ENCODE peak calls at places on chromosomes 16 and 17, in eight cellular contexts. P is colonic mucosa, N is A549, X is endothelial cell of umbilical vein, B is GM12878, Y is upper lobe of right lung, S is left lung, L is osteoblast. G is an unnamed sample.

GRCh38 chr17:48541574-48542113 is 3.3 kb downstream of the HOXB2 start:
- DNase-seq in P (no peak), N (no peak), X (no peak), B (no peak), Y (peak; percentile 69), S (peak; percentile 64), L (peak; percentile 85), G (peak; percentile 90)

GRCh38 chr17:60491771-60492170 is 34.3 kb downstream of the APPBP2 start:
- DNase-seq in P (no peak), N (no peak), X (no peak), B (no peak), Y (no peak), S (no peak), L (no peak), G (no peak)

GRCh38 chr17:66715745-66716156 is 119.2 kb upstream of the CACNG5 start:
- DNase-seq in P (peak; percentile 46), N (peak; percentile 89), X (peak; percentile 70), B (peak; percentile 53), Y (no peak), S (no peak), L (peak; percentile 73), G (no peak)

GRCh38 chr17:50192873-50193274 is 8.6 kb downstream of the COL1A1 start:
- DNase-seq in P (no peak), N (no peak), X (no peak), B (no peak), Y (no peak), S (peak; percentile 39), L (peak; percentile 54), G (peak; percentile 46)

GRCh38 chr17:55576237-55576998 is 65.2 kb upstream of the SMIM36 start:
- DNase-seq in P (no peak), N (peak; percentile 44), X (peak; percentile 53), B (peak; percentile 8), Y (no peak), S (no peak), L (peak; percentile 93), G (no peak)

GRCh38 chr17:68697850-68698313 is 96.7 kb upstream of the FAM20A start:
- DNase-seq in P (no peak), N (no peak), X (no peak), B (no peak), Y (no peak), S (no peak), L (no peak), G (no peak)

GRCh38 chr17:56109811-56110210 is 43.5 kb upstream of the ANKFN1 start:
- DNase-seq in P (no peak), N (no peak), X (no peak), B (no peak), Y (no peak), S (no peak), L (no peak), G (no peak)

GRCh38 chr16:85820604-85821372 is 21.3 kb downstream of the COX4I1 start:
- DNase-seq in P (no peak), N (no peak), X (no peak), B (no peak), Y (peak; percentile 31), S (peak; percentile 31), L (no peak), G (peak; percentile 51)

GRCh38 chr17:43772877-43773648 is 5.7 kb downstream of the DUSP3 start:
- DNase-seq in P (no peak), N (no peak), X (no peak), B (no peak), Y (no peak), S (no peak), L (peak; percentile 37), G (no peak)

GRCh38 chr16:75025766-75026165 is 26.9 kb downstream of the ZNRF1 start:
- DNase-seq in P (no peak), N (no peak), X (no peak), B (no peak), Y (no peak), S (no peak), L (no peak), G (no peak)

GRCh38 chr16:560701-561412 is 663 bp downstream of the PRR35 start:
- DNase-seq in P (no peak), N (no peak), X (no peak), B (no peak), Y (no peak), S (no peak), L (peak; percentile 89), G (no peak)

DNA sequence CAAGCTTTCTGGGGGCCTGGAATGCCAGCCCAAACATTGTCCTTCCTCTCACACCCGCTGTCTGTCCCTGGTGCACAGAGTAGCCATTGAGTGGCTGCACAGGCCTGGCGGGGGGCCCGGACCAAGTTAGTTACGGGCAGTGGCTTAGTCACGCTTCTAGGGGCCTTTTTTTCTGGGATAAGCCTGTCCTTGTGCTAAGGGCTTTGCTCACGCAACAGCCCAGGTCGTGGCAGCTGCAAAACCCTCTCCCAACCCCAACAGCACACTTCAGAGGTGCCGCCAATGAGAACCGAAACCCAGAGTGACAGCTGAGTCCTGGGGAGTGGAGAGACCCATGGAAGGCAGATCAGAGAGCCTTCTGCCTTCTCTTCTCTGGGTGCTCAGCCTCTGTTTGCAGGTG is 9.0 kb downstream of the WSCD1 start:
- DNase-seq in P (no peak), N (no peak), X (no peak), B (no peak), Y (no peak), S (no peak), L (no peak), G (no peak)
- H3K4me1 ChIP-seq in P (no peaks in the 10 kb centered on the region), N (no peaks in the 10 kb centered on the region), X (no peaks in the 10 kb centered on the region), B (no peaks in the 10 kb centered on the region), Y (no peaks in the 10 kb centered on the region), S (no peaks in the 10 kb centered on the region), L (no peaks in the 10 kb centered on the region), G (no peaks in the 10 kb centered on the region)

GRCh38 chr17:77468897-77469296 is 328.1 kb downstream of the SEC14L1 start:
- DNase-seq in P (no peak), N (no peak), X (no peak), B (no peak), Y (no peak), S (peak; percentile 42), L (peak; percentile 85), G (peak; percentile 44)

GRCh38 chr17:77472837-77473214 is 332.1 kb downstream of the SEC14L1 start:
- DNase-seq in P (no peak), N (no peak), X (no peak), B (no peak), Y (no peak), S (no peak), L (peak; percentile 21), G (peak; percentile 82)

GRCh38 chr17:77471984-77472836 is 331.4 kb downstream of the SEC14L1 start:
- DNase-seq in P (no peak), N (no peak), X (peak; percentile 28), B (no peak), Y (peak; percentile 79), S (peak; percentile 45), L (peak; percentile 86), G (peak; percentile 85)

GRCh38 chr17:77470330-77470786 is 329.6 kb downstream of the SEC14L1 start:
- DNase-seq in P (no peak), N (no peak), X (no peak), B (no peak), Y (no peak), S (no peak), L (peak; percentile 13), G (no peak)

DNA sequence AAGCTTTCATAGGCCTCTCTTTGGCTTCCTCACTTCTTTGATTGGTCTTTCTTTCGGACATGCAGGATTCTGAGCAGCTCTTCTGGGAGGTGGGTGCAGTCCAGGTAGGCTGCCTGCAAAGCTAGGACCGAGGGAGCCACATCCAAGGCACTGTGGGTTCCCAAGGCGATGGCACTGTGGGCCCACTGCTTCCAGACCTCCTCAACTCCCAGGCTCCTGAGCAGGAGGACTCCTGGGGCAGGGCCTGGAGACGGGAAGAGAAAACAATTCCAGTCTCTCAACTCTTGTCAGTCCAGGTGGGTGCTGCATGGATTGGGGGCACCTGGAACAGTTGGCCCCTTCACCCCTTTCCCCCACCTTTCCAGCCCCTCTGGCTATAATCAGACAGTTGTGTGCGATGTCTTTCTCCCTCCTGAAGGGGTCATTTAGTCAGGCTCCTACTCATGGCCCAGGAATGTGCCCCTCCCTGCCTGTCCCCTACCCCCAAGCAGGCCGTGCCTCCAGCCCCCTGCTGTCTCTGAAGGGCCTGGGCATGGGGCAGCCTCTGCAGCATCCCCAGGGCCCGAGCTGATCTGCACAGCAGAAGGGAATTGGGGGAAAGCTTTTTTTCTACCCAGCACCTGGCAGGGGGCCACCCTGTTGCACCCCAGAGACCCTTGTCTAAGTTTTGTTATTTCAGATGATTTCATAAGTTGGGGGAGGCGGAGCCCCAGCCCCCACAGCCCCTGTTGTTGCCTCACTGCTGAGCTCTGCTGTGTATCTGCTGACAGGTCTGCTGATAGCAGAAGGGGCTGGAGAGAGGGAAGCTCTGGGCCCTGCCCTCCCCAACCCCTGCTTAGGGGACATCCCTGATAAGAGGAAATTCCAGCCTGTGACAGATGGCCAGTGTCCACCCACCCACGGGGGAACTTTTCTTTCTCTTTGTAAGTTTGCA is 330.3 kb downstream of the SEC14L1 start:
- DNase-seq in P (no peak), N (peak; percentile 53), X (no peak), B (no peak), Y (no peak), S (peak; percentile 70), L (peak; percentile 83), G (peak; percentile 90)
- H3K4me3 ChIP-seq in P (no peak overlapping the region), N (no peak overlapping the region), X (no peak overlapping the region), B (peak overlapping the region; percentile 48), Y (no peak overlapping the region), S (no peak overlapping the region), L (peak overlapping the region; percentile 9), G (no peak overlapping the region)

GRCh38 chr16:49617710-49618330 is 238.1 kb downstream of the ZNF423 start:
- DNase-seq in P (no peak), N (no peak), X (no peak), B (no peak), Y (no peak), S (no peak), L (no peak), G (no peak)

GRCh38 chr16:49620158-49620867 is 235.6 kb downstream of the ZNF423 start:
- DNase-seq in P (peak; percentile 29), N (peak; percentile 44), X (peak; percentile 71), B (no peak), Y (no peak), S (no peak), L (peak; percentile 95), G (peak; percentile 95)

GRCh38 chr16:49619811-49620157 is 236.1 kb downstream of the ZNF423 start:
- DNase-seq in P (no peak), N (no peak), X (no peak), B (no peak), Y (no peak), S (no peak), L (no peak), G (no peak)

GRCh38 chr16:49617016-49617569 is 238.8 kb downstream of the ZNF423 start:
- DNase-seq in P (no peak), N (no peak), X (no peak), B (no peak), Y (no peak), S (no peak), L (no peak), G (no peak)

GRCh38 chr16:49618955-49619354 is 237.0 kb downstream of the ZNF423 start:
- DNase-seq in P (no peak), N (no peak), X (no peak), B (no peak), Y (no peak), S (no peak), L (no peak), G (no peak)
- H3K27ac ChIP-seq in P (no peak overlapping the region), N (no peak overlapping the region), X (no peak overlapping the region), B (no peak overlapping the region), Y (no peak overlapping the region), S (no peak overlapping the region), L (no peak overlapping the region), G (no peak overlapping the region)

DNA sequence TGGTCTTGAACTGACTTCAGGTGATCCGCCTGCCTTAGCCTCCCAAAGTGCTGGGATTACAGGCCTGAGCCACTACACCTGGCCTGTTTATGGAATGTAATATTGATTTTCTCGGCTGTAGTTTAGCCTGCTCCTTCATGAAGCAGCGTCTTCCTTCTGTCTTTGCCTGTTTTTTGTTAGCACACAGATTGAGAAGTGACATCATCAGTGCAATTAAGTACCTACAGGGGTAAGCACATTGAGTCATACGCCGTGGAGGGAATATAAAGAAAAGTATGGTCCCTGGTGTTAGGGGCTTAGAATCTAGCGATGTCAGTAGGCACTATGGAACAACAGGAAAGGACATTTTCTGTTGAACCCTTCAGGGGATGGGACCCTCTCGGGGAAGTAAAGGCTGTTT is 48.7 kb upstream of the SEC14L1 start:
- DNase-seq in P (no peak), N (no peak), X (no peak), B (no peak), Y (no peak), S (no peak), L (no peak), G (no peak)
- H3K4me1 ChIP-seq in P (peaks cover 4% of the 10 kb centered on the region), N (peaks cover 19% of the 10 kb centered on the region), X (peaks cover 75% of the 10 kb centered on the region), B (peaks cover 15% of the 10 kb centered on the region), Y (peaks cover 37% of the 10 kb centered on the region), S (peaks cover 68% of the 10 kb centered on the region), L (peaks cover 26% of the 10 kb centered on the region), G (peaks cover 17% of the 10 kb centered on the region)